ENCODE peak calls at places on chromosomes 2 and 18, in eight cellular contexts. One of them, this sample, is unnamed.

GRCh38 chr2:209638346-209638745 is 133.3 kb upstream of the UNC80 start:
- DNase-seq in HT-29: peak
- DNase-seq in T follicular helper cell: no peak
- DNase-seq in nephron progenitor cell: no peak
- DNase-seq in aorta: no peak
- DNase-seq in cardiac fibroblast: peak
- DNase-seq in kidney tubule cell: peak
- DNase-seq in left kidney: no peak
- DNase-seq in this sample: no peak

GRCh38 chr2:120765031-120765910 is 29.6 kb downstream of the GLI2 start:
- DNase-seq in HT-29: no peak
- DNase-seq in T follicular helper cell: no peak
- DNase-seq in nephron progenitor cell: no peak
- DNase-seq in aorta: peak
- DNase-seq in cardiac fibroblast: peak
- DNase-seq in kidney tubule cell: no peak
- DNase-seq in left kidney: no peak
- DNase-seq in this sample: no peak

GRCh38 chr2:20186078-20186854 is 38.7 kb downstream of the SDC1 start:
- DNase-seq in HT-29: peak
- DNase-seq in T follicular helper cell: no peak
- DNase-seq in nephron progenitor cell: no peak
- DNase-seq in aorta: peak
- DNase-seq in cardiac fibroblast: peak
- DNase-seq in kidney tubule cell: peak
- DNase-seq in left kidney: peak
- DNase-seq in this sample: no peak

GRCh38 chr18:777021-777420 is 35.0 kb downstream of the YES1 start:
- DNase-seq in HT-29: no peak
- DNase-seq in T follicular helper cell: no peak
- DNase-seq in nephron progenitor cell: no peak
- DNase-seq in aorta: no peak
- DNase-seq in cardiac fibroblast: peak
- DNase-seq in kidney tubule cell: no peak
- DNase-seq in left kidney: no peak
- DNase-seq in this sample: no peak

GRCh38 chr2:161243873-161244272 is 64.4 kb upstream of the PSMD14 start:
- DNase-seq in HT-29: peak
- DNase-seq in T follicular helper cell: no peak
- DNase-seq in nephron progenitor cell: no peak
- DNase-seq in aorta: no peak
- DNase-seq in cardiac fibroblast: no peak
- DNase-seq in kidney tubule cell: no peak
- DNase-seq in left kidney: peak
- DNase-seq in this sample: peak

GRCh38 chr2:100070078-100070477 is 72.3 kb downstream of the AFF3 start:
- DNase-seq in HT-29: no peak
- DNase-seq in T follicular helper cell: no peak
- DNase-seq in nephron progenitor cell: no peak
- DNase-seq in aorta: no peak
- DNase-seq in cardiac fibroblast: no peak
- DNase-seq in kidney tubule cell: peak
- DNase-seq in left kidney: no peak
- DNase-seq in this sample: no peak

GRCh38 chr18:61892683-61893303 is at the start of gene RNF152:
- DNase-seq in HT-29: no peak
- DNase-seq in T follicular helper cell: no peak
- DNase-seq in nephron progenitor cell: peak
- DNase-seq in aorta: peak
- DNase-seq in cardiac fibroblast: peak
- DNase-seq in kidney tubule cell: peak
- DNase-seq in left kidney: peak
- DNase-seq in this sample: peak

GRCh38 chr18:35457140-35457704 is 40.5 kb downstream of the INO80C start:
- DNase-seq in HT-29: no peak
- DNase-seq in T follicular helper cell: no peak
- DNase-seq in nephron progenitor cell: no peak
- DNase-seq in aorta: no peak
- DNase-seq in cardiac fibroblast: peak
- DNase-seq in kidney tubule cell: no peak
- DNase-seq in left kidney: no peak
- DNase-seq in this sample: no peak

GRCh38 chr18:7789853-7790552 is 222.9 kb downstream of the PTPRM start:
- DNase-seq in HT-29: peak
- DNase-seq in T follicular helper cell: no peak
- DNase-seq in nephron progenitor cell: peak
- DNase-seq in aorta: no peak
- DNase-seq in cardiac fibroblast: peak
- DNase-seq in kidney tubule cell: peak
- DNase-seq in left kidney: peak
- DNase-seq in this sample: no peak

GRCh38 chr2:12089496-12089895 is 343.1 kb downstream of the LPIN1 start:
- DNase-seq in HT-29: no peak
- DNase-seq in T follicular helper cell: no peak
- DNase-seq in nephron progenitor cell: no peak
- DNase-seq in aorta: no peak
- DNase-seq in cardiac fibroblast: no peak
- DNase-seq in kidney tubule cell: no peak
- DNase-seq in left kidney: no peak
- DNase-seq in this sample: no peak

GRCh38 chr18:59681521-59682004 is 15.7 kb downstream of the CCBE1 start:
- DNase-seq in HT-29: no peak
- DNase-seq in T follicular helper cell: no peak
- DNase-seq in nephron progenitor cell: peak
- DNase-seq in aorta: no peak
- DNase-seq in cardiac fibroblast: no peak
- DNase-seq in kidney tubule cell: no peak
- DNase-seq in left kidney: peak
- DNase-seq in this sample: no peak

GRCh38 chr2:16481342-16481741 is 184.3 kb downstream of the CYRIA start:
- DNase-seq in HT-29: no peak
- DNase-seq in T follicular helper cell: no peak
- DNase-seq in nephron progenitor cell: no peak
- DNase-seq in aorta: no peak
- DNase-seq in cardiac fibroblast: no peak
- DNase-seq in kidney tubule cell: peak
- DNase-seq in left kidney: no peak
- DNase-seq in this sample: no peak

GRCh38 chr2:222355860-222356259 is 57.1 kb upstream of the PAX3 start:
- DNase-seq in HT-29: no peak
- DNase-seq in T follicular helper cell: no peak
- DNase-seq in nephron progenitor cell: no peak
- DNase-seq in aorta: no peak
- DNase-seq in cardiac fibroblast: no peak
- DNase-seq in kidney tubule cell: no peak
- DNase-seq in left kidney: no peak
- DNase-seq in this sample: no peak

GRCh38 chr18:29501952-29502351 is 1325.0 kb upstream of the CDH2 start:
- DNase-seq in HT-29: no peak
- DNase-seq in T follicular helper cell: no peak
- DNase-seq in nephron progenitor cell: no peak
- DNase-seq in aorta: no peak
- DNase-seq in cardiac fibroblast: peak
- DNase-seq in kidney tubule cell: peak
- DNase-seq in left kidney: no peak
- DNase-seq in this sample: no peak

GRCh38 chr2:53593891-53594585 is 173.6 kb upstream of the CHAC2 start:
- DNase-seq in HT-29: no peak
- DNase-seq in T follicular helper cell: no peak
- DNase-seq in nephron progenitor cell: no peak
- DNase-seq in aorta: no peak
- DNase-seq in cardiac fibroblast: peak
- DNase-seq in kidney tubule cell: peak
- DNase-seq in left kidney: no peak
- DNase-seq in this sample: no peak

GRCh38 chr18:30139631-30140287 is 902.8 kb downstream of the DSC3 start:
- DNase-seq in HT-29: no peak
- DNase-seq in T follicular helper cell: no peak
- DNase-seq in nephron progenitor cell: no peak
- DNase-seq in aorta: no peak
- DNase-seq in cardiac fibroblast: no peak
- DNase-seq in kidney tubule cell: no peak
- DNase-seq in left kidney: no peak
- DNase-seq in this sample: no peak

GRCh38 chr18:59084286-59084779 is 55.4 kb upstream of the SEC11C start:
- DNase-seq in HT-29: peak
- DNase-seq in T follicular helper cell: peak
- DNase-seq in nephron progenitor cell: peak
- DNase-seq in aorta: peak
- DNase-seq in cardiac fibroblast: peak
- DNase-seq in kidney tubule cell: peak
- DNase-seq in left kidney: peak
- DNase-seq in this sample: peak

GRCh38 chr2:234469251-234469845 is 27.5 kb downstream of the ARL4C start:
- DNase-seq in HT-29: no peak
- DNase-seq in T follicular helper cell: no peak
- DNase-seq in nephron progenitor cell: no peak
- DNase-seq in aorta: no peak
- DNase-seq in cardiac fibroblast: no peak
- DNase-seq in kidney tubule cell: no peak
- DNase-seq in left kidney: no peak
- DNase-seq in this sample: no peak

GRCh38 chr2:231688616-231689508 is 19.5 kb upstream of the PTMA start:
- DNase-seq in HT-29: no peak
- DNase-seq in T follicular helper cell: no peak
- DNase-seq in nephron progenitor cell: no peak
- DNase-seq in aorta: no peak
- DNase-seq in cardiac fibroblast: no peak
- DNase-seq in kidney tubule cell: no peak
- DNase-seq in left kidney: peak
- DNase-seq in this sample: no peak

GRCh38 chr2:223026357-223027110 is 25.5 kb upstream of the KCNE4 start:
- DNase-seq in HT-29: no peak
- DNase-seq in T follicular helper cell: no peak
- DNase-seq in nephron progenitor cell: no peak
- DNase-seq in aorta: no peak
- DNase-seq in cardiac fibroblast: peak
- DNase-seq in kidney tubule cell: no peak
- DNase-seq in left kidney: no peak
- DNase-seq in this sample: no peak

GRCh38 chr18:3579701-3580100 is 129.7 kb downstream of the TGIF1 start:
- DNase-seq in HT-29: no peak
- DNase-seq in T follicular helper cell: no peak
- DNase-seq in nephron progenitor cell: no peak
- DNase-seq in aorta: no peak
- DNase-seq in cardiac fibroblast: peak
- DNase-seq in kidney tubule cell: peak
- DNase-seq in left kidney: peak
- DNase-seq in this sample: no peak

GRCh38 chr2:226334981-226335720 is 464.5 kb downstream of the IRS1 start:
- DNase-seq in HT-29: no peak
- DNase-seq in T follicular helper cell: no peak
- DNase-seq in nephron progenitor cell: no peak
- DNase-seq in aorta: no peak
- DNase-seq in cardiac fibroblast: peak
- DNase-seq in kidney tubule cell: no peak
- DNase-seq in left kidney: no peak
- DNase-seq in this sample: no peak

GRCh38 chr2:54176577-54176976 is 61.2 kb downstream of the ACYP2 start:
- DNase-seq in HT-29: peak
- DNase-seq in T follicular helper cell: no peak
- DNase-seq in nephron progenitor cell: peak
- DNase-seq in aorta: no peak
- DNase-seq in cardiac fibroblast: peak
- DNase-seq in kidney tubule cell: peak
- DNase-seq in left kidney: peak
- DNase-seq in this sample: no peak

This sample was measured in T-helper 1 cell.